ENCODE peak calls at places on chromosomes 11 and 22, in seven cellular contexts. J, G, C, U, Y, H and A are unnamed samples.
A peak's percentile ranks its signal among the peaks of the same experiment; 100 is the strongest.

GRCh38 chr22:37489994-37490393 is 3.8 kb upstream of the MFNG start:
- DNase-seq in G (no peak), J (no peak), H (no peak), U (no peak), Y (no peak), C (no peak), A (no peak)

GRCh38 chr11:119421941-119422504 is 949 bp downstream of the THY1 start:
- DNase-seq in C (no peak), U (peak; percentile 42), H (no peak), J (no peak), G (no peak), Y (no peak), A (peak; percentile 30)

GRCh38 chr11:72584293-72584921 is 89.8 kb downstream of the PDE2A start:
- DNase-seq in J (peak; percentile 39), H (peak; percentile 86), C (peak; percentile 61), U (no peak), G (no peak), Y (peak; percentile 57), A (peak; percentile 64)

GRCh38 chr11:119120639-119121007 is 757 bp upstream of the HINFP start:
- DNase-seq in H (no peak), C (no peak), Y (no peak), G (no peak), J (peak; percentile 28), U (no peak), A (no peak)

GRCh38 chr11:1546536-1547466 is 25.3 kb downstream of the DUSP8 start:
- DNase-seq in Y (no peak), C (peak; percentile 63), G (peak; percentile 74), H (no peak), U (peak; percentile 87), J (peak; percentile 22), A (peak; percentile 87)

GRCh38 chr11:96658436-96658835 is 268.6 kb downstream of the JRKL start:
- DNase-seq in U (no peak), C (no peak), Y (no peak), G (no peak), H (no peak), J (no peak), A (no peak)

GRCh38 chr11:46894506-46894905 is 23.8 kb downstream of the LRP4 start:
- DNase-seq in J (no peak), G (no peak), C (no peak), U (no peak), Y (no peak), H (no peak), A (no peak)

GRCh38 chr22:35538801-35539321 is 1.8 kb upstream of the RASD2 start:
- DNase-seq in J (no peak), G (peak; percentile 61), Y (no peak), U (peak; percentile 58), H (no peak), C (peak; percentile 38), A (peak; percentile 53)

GRCh38 chr11:103729653-103730052 is 306.8 kb upstream of the DDI1 start:
- DNase-seq in Y (no peak), U (no peak), C (no peak), G (no peak), H (no peak), J (peak; percentile 29), A (no peak)

GRCh38 chr22:47395481-47395880 is 633.0 kb downstream of the TBC1D22A start:
- DNase-seq in Y (no peak), G (no peak), U (no peak), H (no peak), C (no peak), J (peak; percentile 37), A (no peak)

GRCh38 chr11:16001899-16002426 is 354.4 kb downstream of the SOX6 start:
- DNase-seq in C (no peak), G (peak; percentile 75), J (peak; percentile 96), U (no peak), Y (peak; percentile 37), H (peak; percentile 48), A (no peak)

GRCh38 chr11:114058026-114058706 is 1.3 kb upstream of the ZBTB16 start:
- DNase-seq in G (no peak), H (peak; percentile 76), U (no peak), J (peak; percentile 73), C (no peak), Y (peak; percentile 71), A (no peak)

GRCh38 chr11:110755961-110756360 is 43.7 kb upstream of the ARHGAP20 start:
- DNase-seq in H (no peak), J (no peak), U (no peak), G (no peak), C (no peak), Y (no peak), A (no peak)

GRCh38 chr22:21009638-21010425 is 5.1 kb upstream of the P2RX6 start:
- DNase-seq in Y (no peak), G (peak; percentile 47), J (peak; percentile 67), C (peak; percentile 33), U (no peak), H (no peak), A (no peak)

GRCh38 chr22:30223303-30223702 is 23.3 kb downstream of the LIF start:
- DNase-seq in Y (no peak), J (no peak), U (no peak), G (no peak), H (no peak), C (no peak), A (no peak)

GRCh38 chr11:73734996-73735395 is 25.9 kb downstream of the RAB6A start:
- DNase-seq in U (no peak), G (no peak), J (peak; percentile 18), H (no peak), Y (no peak), C (no peak), A (no peak)

DNA sequence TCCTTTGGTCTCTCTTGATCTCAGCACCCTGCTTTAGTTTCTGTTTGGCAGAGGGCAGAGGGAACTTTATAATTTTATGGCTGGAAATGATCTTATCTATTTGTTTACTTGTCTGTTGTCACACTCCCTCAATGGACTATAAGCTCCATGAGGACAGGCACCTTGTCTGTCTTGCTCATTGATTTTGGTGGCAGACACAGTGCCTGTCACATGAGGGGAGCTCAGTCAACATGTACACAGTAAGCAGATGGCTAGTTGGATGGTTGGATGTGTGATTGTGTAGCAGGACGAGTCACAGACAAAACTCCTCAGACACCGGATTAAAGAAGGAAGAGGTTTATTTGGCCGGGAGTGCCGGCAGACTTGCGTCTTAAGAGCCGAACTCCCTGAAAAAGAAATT is 80.4 kb downstream of the MYO18B start:
- DNase-seq in Y (no peak), C (no peak), J (no peak), U (no peak), H (no peak), G (no peak), A (no peak)
- TF ChIP-seq CTCF in Y (no peak), C (no peak), J (no peak), U (no peak), H (no peak), G (no peak), A (no peak)

DNA sequence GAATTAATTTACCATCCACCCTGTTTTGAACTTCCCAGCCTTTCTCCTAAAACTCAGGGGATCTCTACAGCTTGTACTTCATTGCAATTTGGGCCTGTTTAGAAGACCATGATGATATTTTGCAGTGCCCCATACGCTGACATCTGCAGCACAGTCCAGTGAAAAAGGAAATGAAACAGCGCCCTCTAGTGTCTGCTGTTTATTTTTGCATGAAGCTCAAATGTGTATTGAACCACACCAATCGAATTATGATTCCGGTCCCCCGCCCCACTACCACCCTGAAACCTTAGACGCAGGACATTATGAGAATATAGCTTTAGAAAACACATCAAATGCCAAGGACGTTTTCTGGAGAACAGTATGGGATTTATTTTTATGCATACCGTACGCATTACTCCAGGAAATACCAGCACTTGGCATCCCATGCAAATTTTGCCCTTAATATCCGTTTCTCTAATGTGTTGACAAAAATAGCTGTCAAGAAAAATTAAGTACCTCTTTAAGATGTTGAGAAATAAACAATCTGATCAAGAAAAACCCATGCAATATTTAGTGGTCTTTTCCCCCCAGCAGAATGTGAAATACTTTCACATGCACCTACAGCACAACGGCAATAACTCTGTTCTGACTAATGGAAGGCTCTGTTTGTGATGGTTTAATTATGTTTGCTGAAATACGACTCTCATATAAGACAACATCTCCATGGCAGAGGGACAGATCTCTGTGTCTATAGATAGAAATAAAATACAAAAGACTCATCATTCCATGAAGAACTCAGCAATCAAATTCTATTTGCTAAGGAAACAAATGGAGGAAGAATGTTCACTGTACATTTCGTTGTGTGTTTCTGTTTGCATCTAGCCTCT is 93.9 kb downstream of the TECTA start:
- DNase-seq in C (peak; percentile 65), H (no peak), U (peak; percentile 77), J (peak; percentile 79), Y (peak; percentile 61), G (peak; percentile 36), A (peak; percentile 70)
- TF ChIP-seq CTCF in C (peak; percentile 90), H (peak; percentile 85), U (peak; percentile 72), J (peak; percentile 73), Y (peak; percentile 64), G (peak; percentile 57), A (peak; percentile 45)

GRCh38 chr11:102306048-102306575 is 11.2 kb upstream of the BIRC3 start:
- DNase-seq in U (no peak), G (peak; percentile 80), Y (peak; percentile 81), C (no peak), H (peak; percentile 81), J (no peak), A (no peak)
- TF ChIP-seq CTCF in U (no peak), G (peak; percentile 26), Y (no peak), C (no peak), H (no peak), J (no peak), A (no peak)

GRCh38 chr22:31857247-31857646 is 87.1 kb upstream of the YWHAH start:
- DNase-seq in C (no peak), J (no peak), U (no peak), Y (no peak), H (no peak), G (no peak), A (no peak)
- TF ChIP-seq CTCF in C (no peak), J (no peak), U (no peak), Y (no peak), H (no peak), G (no peak), A (no peak)